ENCODE peak calls at places on chromosome 14, in seven cellular contexts. One of them, this sample, is unnamed.

GRCh38 chr14:91829511-91829910 is 37.8 kb downstream of the TC2N start:
- DNase-seq in GM06990: no peak
- DNase-seq in AG09309: no peak
- DNase-seq in stomach: no peak
- DNase-seq in endodermal cell: no peak
- DNase-seq in CD8-positive, alpha-beta T cell: no peak
- DNase-seq in mammary epithelial cell: peak; percentile 3
- DNase-seq in this sample: no peak

GRCh38 chr14:96253140-96253539 is 2.9 kb upstream of the BDKRB1 start:
- DNase-seq in GM06990: no peak
- DNase-seq in AG09309: peak; percentile 75
- DNase-seq in stomach: no peak
- DNase-seq in endodermal cell: peak; percentile 82
- DNase-seq in CD8-positive, alpha-beta T cell: no peak
- DNase-seq in mammary epithelial cell: peak; percentile 68
- DNase-seq in this sample: no peak

GRCh38 chr14:94345344-94346072 is 22.4 kb upstream of the SERPINA6 start:
- DNase-seq in GM06990: peak; percentile 50
- DNase-seq in AG09309: peak; percentile 86
- DNase-seq in stomach: no peak
- DNase-seq in endodermal cell: no peak
- DNase-seq in CD8-positive, alpha-beta T cell: no peak
- DNase-seq in mammary epithelial cell: peak; percentile 91
- DNase-seq in this sample: no peak

GRCh38 chr14:70692210-70692609 is 50.5 kb downstream of the TTC9 start:
- DNase-seq in GM06990: no peak
- DNase-seq in AG09309: no peak
- DNase-seq in stomach: peak; percentile 31
- DNase-seq in endodermal cell: no peak
- DNase-seq in CD8-positive, alpha-beta T cell: no peak
- DNase-seq in mammary epithelial cell: no peak
- DNase-seq in this sample: no peak

GRCh38 chr14:93892505-93892839 is 34.7 kb upstream of the FAM181A start:
- DNase-seq in GM06990: no peak
- DNase-seq in AG09309: no peak
- DNase-seq in stomach: no peak
- DNase-seq in endodermal cell: no peak
- DNase-seq in CD8-positive, alpha-beta T cell: no peak
- DNase-seq in mammary epithelial cell: no peak
- DNase-seq in this sample: no peak

GRCh38 chr14:105077649-105077995 is 12.4 kb upstream of the GPR132 start:
- DNase-seq in GM06990: no peak
- DNase-seq in AG09309: no peak
- DNase-seq in stomach: no peak
- DNase-seq in endodermal cell: no peak
- DNase-seq in CD8-positive, alpha-beta T cell: no peak
- DNase-seq in mammary epithelial cell: no peak
- DNase-seq in this sample: no peak

GRCh38 chr14:58768977-58769376 is 131.2 kb downstream of the DACT1 start:
- DNase-seq in GM06990: no peak
- DNase-seq in AG09309: no peak
- DNase-seq in stomach: no peak
- DNase-seq in endodermal cell: peak; percentile 86
- DNase-seq in CD8-positive, alpha-beta T cell: no peak
- DNase-seq in mammary epithelial cell: no peak
- DNase-seq in this sample: no peak

GRCh38 chr14:50237448-50237847 is 6.1 kb upstream of the SOS2 start:
- DNase-seq in GM06990: no peak
- DNase-seq in AG09309: no peak
- DNase-seq in stomach: no peak
- DNase-seq in endodermal cell: no peak
- DNase-seq in CD8-positive, alpha-beta T cell: no peak
- DNase-seq in mammary epithelial cell: no peak
- DNase-seq in this sample: no peak

GRCh38 chr14:92607702-92608429 is 94.3 kb downstream of the RIN3 start:
- DNase-seq in GM06990: no peak
- DNase-seq in AG09309: peak; percentile 52
- DNase-seq in stomach: no peak
- DNase-seq in endodermal cell: peak; percentile 7
- DNase-seq in CD8-positive, alpha-beta T cell: no peak
- DNase-seq in mammary epithelial cell: peak; percentile 35
- DNase-seq in this sample: no peak

GRCh38 chr14:95683793-95684192 is 2.4 kb upstream of the TCL1B start:
- DNase-seq in GM06990: no peak
- DNase-seq in AG09309: no peak
- DNase-seq in stomach: peak; percentile 36
- DNase-seq in endodermal cell: peak; percentile 85
- DNase-seq in CD8-positive, alpha-beta T cell: no peak
- DNase-seq in mammary epithelial cell: no peak
- DNase-seq in this sample: peak; percentile 83

GRCh38 chr14:99261916-99262787 is 9.8 kb downstream of the BCL11B start:
- DNase-seq in GM06990: no peak
- DNase-seq in AG09309: no peak
- DNase-seq in stomach: peak; percentile 43
- DNase-seq in endodermal cell: no peak
- DNase-seq in CD8-positive, alpha-beta T cell: peak; percentile 97
- DNase-seq in mammary epithelial cell: no peak
- DNase-seq in this sample: no peak

GRCh38 chr14:96094656-96095055 is 55.5 kb downstream of the C14orf132 start:
- DNase-seq in GM06990: no peak
- DNase-seq in AG09309: no peak
- DNase-seq in stomach: no peak
- DNase-seq in endodermal cell: peak; percentile 29
- DNase-seq in CD8-positive, alpha-beta T cell: no peak
- DNase-seq in mammary epithelial cell: no peak
- DNase-seq in this sample: no peak

GRCh38 chr14:96055065-96055752 is 16.0 kb downstream of the C14orf132 start:
- DNase-seq in GM06990: no peak
- DNase-seq in AG09309: no peak
- DNase-seq in stomach: peak; percentile 1
- DNase-seq in endodermal cell: no peak
- DNase-seq in CD8-positive, alpha-beta T cell: no peak
- DNase-seq in mammary epithelial cell: no peak
- DNase-seq in this sample: no peak

GRCh38 chr14:96863327-96863985 is 66.3 kb downstream of the VRK1 start:
- DNase-seq in GM06990: no peak
- DNase-seq in AG09309: no peak
- DNase-seq in stomach: no peak
- DNase-seq in endodermal cell: no peak
- DNase-seq in CD8-positive, alpha-beta T cell: no peak
- DNase-seq in mammary epithelial cell: no peak
- DNase-seq in this sample: no peak

GRCh38 chr14:79712302-79712950 is 498.9 kb downstream of the DIO2 start:
- DNase-seq in GM06990: no peak
- DNase-seq in AG09309: no peak
- DNase-seq in stomach: no peak
- DNase-seq in endodermal cell: no peak
- DNase-seq in CD8-positive, alpha-beta T cell: no peak
- DNase-seq in mammary epithelial cell: no peak
- DNase-seq in this sample: no peak

GRCh38 chr14:106848330-106849121 is 1322.1 kb downstream of the TMEM121 start:
- DNase-seq in GM06990: peak; percentile 47
- DNase-seq in AG09309: no peak
- DNase-seq in stomach: no peak
- DNase-seq in endodermal cell: no peak
- DNase-seq in CD8-positive, alpha-beta T cell: no peak
- DNase-seq in mammary epithelial cell: peak; percentile 85
- DNase-seq in this sample: peak; percentile 30

GRCh38 chr14:99604766-99605298 is 825 bp upstream of the CCDC85C start:
- DNase-seq in GM06990: peak; percentile 38
- DNase-seq in AG09309: no peak
- DNase-seq in stomach: no peak
- DNase-seq in endodermal cell: no peak
- DNase-seq in CD8-positive, alpha-beta T cell: no peak
- DNase-seq in mammary epithelial cell: peak; percentile 40
- DNase-seq in this sample: peak; percentile 58

GRCh38 chr14:25820368-25820767 is 770.4 kb upstream of the STXBP6 start:
- DNase-seq in GM06990: no peak
- DNase-seq in AG09309: no peak
- DNase-seq in stomach: no peak
- DNase-seq in endodermal cell: no peak
- DNase-seq in CD8-positive, alpha-beta T cell: no peak
- DNase-seq in mammary epithelial cell: no peak
- DNase-seq in this sample: no peak

GRCh38 chr14:54818201-54819133 is 84.2 kb downstream of the GCH1 start:
- DNase-seq in GM06990: no peak
- DNase-seq in AG09309: peak; percentile 73
- DNase-seq in stomach: no peak
- DNase-seq in endodermal cell: no peak
- DNase-seq in CD8-positive, alpha-beta T cell: no peak
- DNase-seq in mammary epithelial cell: no peak
- DNase-seq in this sample: no peak

GRCh38 chr14:67421356-67422224 is 9.6 kb upstream of the PLEK2 start:
- DNase-seq in GM06990: no peak
- DNase-seq in AG09309: no peak
- DNase-seq in stomach: no peak
- DNase-seq in endodermal cell: no peak
- DNase-seq in CD8-positive, alpha-beta T cell: no peak
- DNase-seq in mammary epithelial cell: no peak
- DNase-seq in this sample: no peak

GRCh38 chr14:100375273-100375962 is 52.3 kb downstream of the SLC25A47 start:
- DNase-seq in GM06990: peak; percentile 78
- DNase-seq in AG09309: peak; percentile 98
- DNase-seq in stomach: peak; percentile 56
- DNase-seq in endodermal cell: peak; percentile 88
- DNase-seq in CD8-positive, alpha-beta T cell: peak; percentile 52
- DNase-seq in mammary epithelial cell: peak; percentile 84
- DNase-seq in this sample: peak; percentile 84

GRCh38 chr14:60951781-60952435 is 29.0 kb downstream of the TRMT5 start:
- DNase-seq in GM06990: no peak
- DNase-seq in AG09309: no peak
- DNase-seq in stomach: no peak
- DNase-seq in endodermal cell: no peak
- DNase-seq in CD8-positive, alpha-beta T cell: no peak
- DNase-seq in mammary epithelial cell: no peak
- DNase-seq in this sample: no peak

DNA sequence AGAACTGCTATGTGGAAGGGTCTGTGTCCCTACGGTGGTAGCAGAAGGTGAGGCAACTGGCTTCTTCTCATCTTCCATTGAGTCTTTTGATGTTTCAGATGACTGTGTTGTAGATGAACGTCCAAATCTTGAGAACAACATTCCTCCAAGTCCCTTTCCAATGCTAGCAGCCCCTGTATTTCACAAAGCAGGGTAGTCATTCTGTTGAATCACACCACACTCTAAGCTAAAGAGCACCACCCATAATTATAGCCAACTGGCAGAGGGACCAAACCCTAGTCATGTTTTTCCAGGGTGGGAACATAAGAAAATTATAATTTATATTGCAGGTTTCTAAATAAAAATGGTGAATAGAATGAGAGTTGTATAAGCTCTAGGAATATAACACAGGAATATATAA is 98.7 kb downstream of the DDHD1 start:
- DNase-seq in GM06990: no peak
- DNase-seq in AG09309: no peak
- DNase-seq in stomach: no peak
- DNase-seq in endodermal cell: no peak
- DNase-seq in CD8-positive, alpha-beta T cell: no peak
- DNase-seq in mammary epithelial cell: peak; percentile 12
- DNase-seq in this sample: no peak
- TF ChIP-seq CTCF in GM06990: no peak
- TF ChIP-seq CTCF in AG09309: no peak
- TF ChIP-seq CTCF in stomach: no peak
- TF ChIP-seq CTCF in endodermal cell: no peak
- TF ChIP-seq CTCF in CD8-positive, alpha-beta T cell: no peak
- TF ChIP-seq CTCF in mammary epithelial cell: no peak
- TF ChIP-seq CTCF in this sample: no peak

DNA sequence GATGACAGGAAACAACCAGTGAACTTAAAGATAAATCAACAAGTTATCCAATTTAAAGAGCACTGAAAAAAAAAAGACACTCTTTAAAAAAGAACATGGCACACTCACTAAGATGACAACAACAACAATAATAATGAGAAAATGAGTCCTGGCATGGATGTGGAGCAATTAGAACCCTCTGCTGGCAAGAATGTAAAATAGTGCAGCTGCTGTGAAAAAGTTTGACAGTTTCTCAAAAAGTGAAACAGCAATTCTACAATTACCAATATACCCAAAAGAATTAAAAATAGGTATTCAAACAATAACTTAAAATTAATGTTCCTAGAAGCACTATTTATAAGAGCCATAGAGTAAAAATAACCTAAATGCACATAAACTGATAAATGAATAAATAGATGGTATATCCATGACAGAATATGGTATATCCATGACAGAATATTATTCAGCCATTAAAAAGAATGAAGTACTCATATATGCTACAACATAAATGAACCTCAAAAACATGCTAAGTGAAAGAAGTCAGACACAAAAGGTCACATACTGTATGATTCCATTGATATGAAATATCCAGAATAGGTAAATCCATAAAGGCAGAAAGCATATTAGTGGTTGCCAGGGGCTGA is 49.1 kb upstream of the GPHB5 start:
- DNase-seq in GM06990: no peak
- DNase-seq in AG09309: no peak
- DNase-seq in stomach: no peak
- DNase-seq in endodermal cell: no peak
- DNase-seq in CD8-positive, alpha-beta T cell: no peak
- DNase-seq in mammary epithelial cell: no peak
- DNase-seq in this sample: no peak
- TF ChIP-seq CTCF in GM06990: no peak
- TF ChIP-seq CTCF in AG09309: peak; percentile 3
- TF ChIP-seq CTCF in stomach: no peak
- TF ChIP-seq CTCF in endodermal cell: peak; percentile 55
- TF ChIP-seq CTCF in CD8-positive, alpha-beta T cell: no peak
- TF ChIP-seq CTCF in mammary epithelial cell: peak; percentile 23
- TF ChIP-seq CTCF in this sample: no peak

DNA sequence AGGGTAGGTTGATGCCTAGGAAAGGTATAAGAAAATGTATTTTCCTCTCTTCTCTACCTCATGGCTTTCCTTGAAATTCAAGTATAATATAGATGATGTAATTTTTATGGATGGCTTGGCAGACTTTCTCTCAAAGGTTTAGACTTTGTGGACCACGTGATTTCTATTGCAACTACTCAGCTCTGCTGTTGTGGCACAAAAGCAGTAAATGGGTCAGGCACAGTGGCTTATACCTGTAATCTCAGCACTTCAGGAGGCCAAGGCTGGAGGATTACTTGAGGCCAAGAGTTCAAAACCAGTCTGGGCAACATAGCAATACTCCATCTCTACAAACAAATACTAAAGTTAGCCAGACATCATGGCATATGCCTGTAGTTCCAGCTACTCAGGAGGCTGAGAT is 22.0 kb downstream of the SRP54 start:
- DNase-seq in GM06990: no peak
- DNase-seq in AG09309: no peak
- DNase-seq in stomach: no peak
- DNase-seq in endodermal cell: no peak
- DNase-seq in CD8-positive, alpha-beta T cell: no peak
- DNase-seq in mammary epithelial cell: no peak
- DNase-seq in this sample: no peak
- TF ChIP-seq CTCF in GM06990: no peak
- TF ChIP-seq CTCF in AG09309: no peak
- TF ChIP-seq CTCF in stomach: no peak
- TF ChIP-seq CTCF in endodermal cell: no peak
- TF ChIP-seq CTCF in CD8-positive, alpha-beta T cell: no peak
- TF ChIP-seq CTCF in mammary epithelial cell: no peak
- TF ChIP-seq CTCF in this sample: no peak

DNA sequence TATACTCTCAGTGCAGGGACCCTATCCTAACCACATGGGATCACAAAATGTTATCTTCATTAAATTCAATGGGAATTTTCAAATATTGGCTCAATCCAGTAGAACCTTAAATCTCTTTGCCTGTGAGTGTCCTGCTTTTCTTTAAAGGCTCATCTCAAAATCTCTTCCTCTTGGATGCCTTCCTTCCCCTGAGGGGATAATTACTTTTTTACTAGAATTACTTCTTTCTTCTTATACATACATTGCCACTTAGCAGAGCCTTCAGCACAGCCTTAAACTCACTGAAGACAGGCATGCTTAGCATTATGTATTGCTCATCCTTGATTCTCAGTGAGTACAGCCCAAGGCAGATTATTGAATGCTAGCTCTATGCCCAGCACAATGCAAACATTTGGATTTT is 1918.0 kb upstream of the FLRT2 start:
- DNase-seq in GM06990: no peak
- DNase-seq in AG09309: no peak
- DNase-seq in stomach: no peak
- DNase-seq in endodermal cell: no peak
- DNase-seq in CD8-positive, alpha-beta T cell: no peak
- DNase-seq in mammary epithelial cell: no peak
- DNase-seq in this sample: no peak
- TF ChIP-seq CTCF in GM06990: no peak
- TF ChIP-seq CTCF in AG09309: no peak
- TF ChIP-seq CTCF in stomach: no peak
- TF ChIP-seq CTCF in endodermal cell: no peak
- TF ChIP-seq CTCF in CD8-positive, alpha-beta T cell: no peak
- TF ChIP-seq CTCF in mammary epithelial cell: no peak
- TF ChIP-seq CTCF in this sample: no peak

This sample was measured in GM20000.